ENCODE peak calls at places on chromosomes 11 and 22, in six cellular contexts. R, A, F, W, X and S are unnamed samples.

GRCh38 chr11:32121012-32121411 is 30.1 kb downstream of the RCN1 start:
- DNase-seq in R (no peak), F (no peak), W (no peak), X (no peak), A (no peak), S (no peak)

GRCh38 chr11:117879516-117880480 is 3.3 kb upstream of the FXYD6 start:
- DNase-seq in X (no peak), A (no peak), W (no peak), R (no peak), F (no peak), S (no peak)

GRCh38 chr11:13249992-13250391 is 27.6 kb upstream of the BMAL1 start:
- DNase-seq in F (no peak), W (no peak), X (no peak), A (peak), R (peak), S (no peak)

GRCh38 chr11:71391786-71392185 is 56.4 kb downstream of the DHCR7 start:
- DNase-seq in A (no peak), F (no peak), X (no peak), R (no peak), W (no peak), S (no peak)

GRCh38 chr11:12416552-12416951 is 39.2 kb downstream of the PARVA start:
- DNase-seq in F (no peak), X (no peak), A (no peak), W (no peak), R (no peak), S (no peak)

GRCh38 chr11:109697140-109697843 is 275.3 kb downstream of the C11orf87 start:
- DNase-seq in W (no peak), A (peak), R (peak), X (no peak), F (peak), S (no peak)

GRCh38 chr11:17250561-17251350 is 25.8 kb upstream of the NUCB2 start:
- DNase-seq in X (no peak), W (no peak), A (no peak), R (no peak), F (no peak), S (no peak)

GRCh38 chr22:43862074-43862881 is at the start of gene SULT4A1:
- DNase-seq in F (peak), R (peak), W (peak), A (no peak), X (no peak), S (no peak)

GRCh38 chr22:35630387-35630793 is 13.3 kb upstream of the MB start:
- DNase-seq in W (no peak), X (no peak), A (no peak), F (no peak), R (peak), S (no peak)